ENCODE peak calls at places on chromosomes 12 and 14, in five cellular contexts. Z, T, S, J and M are unnamed samples.

GRCh38 chr12:85191-85666 is 18.7 kb downstream of the IQSEC3 start:
- DNase-seq in Z (no peak), S (no peak), J (no peak), T (no peak), M (no peak)

GRCh38 chr14:78530078-78530477 is 359.9 kb downstream of the NRXN3 start:
- DNase-seq in S (no peak), T (no peak), Z (peak; percentile 3), J (peak; percentile 33), M (peak; percentile 1)

GRCh38 chr12:101038289-101038871 is 171.7 kb downstream of the SLC5A8 start:
- DNase-seq in T (no peak), Z (no peak), S (no peak), J (peak; percentile 36), M (no peak)

GRCh38 chr12:109582636-109583035 is 9.0 kb downstream of the MVK start:
- DNase-seq in J (peak; percentile 62), T (no peak), Z (no peak), S (peak; percentile 39), M (no peak)

GRCh38 chr12:53381739-53382630 is 2.0 kb downstream of the SP1 start:
- DNase-seq in T (peak; percentile 16), J (peak; percentile 84), Z (peak; percentile 47), S (peak; percentile 56), M (peak; percentile 42)

GRCh38 chr12:12482150-12482761 is 80.4 kb downstream of the DUSP16 start:
- DNase-seq in S (no peak), T (peak; percentile 31), J (no peak), Z (no peak), M (no peak)

GRCh38 chr14:75369506-75369905 is 58.3 kb upstream of the JDP2 start:
- DNase-seq in Z (no peak), T (no peak), S (no peak), J (no peak), M (no peak)

GRCh38 chr12:101116911-101117310 is 93.1 kb downstream of the SLC5A8 start:
- DNase-seq in T (no peak), J (no peak), S (no peak), Z (no peak), M (no peak)

GRCh38 chr12:44874981-44875416 is 1.1 kb downstream of the NELL2 start:
- DNase-seq in S (no peak), T (peak; percentile 6), Z (no peak), J (peak; percentile 88), M (peak; percentile 28)

GRCh38 chr12:101256271-101256670 is 23.6 kb upstream of the UTP20 start:
- DNase-seq in Z (no peak), T (no peak), J (no peak), S (no peak), M (no peak)